ENCODE peak calls at places on chromosomes 16 and 17, in six cellular contexts. One of them, this sample, is unnamed.
A peak's percentile ranks its signal among the peaks of the same experiment; 100 is the strongest.

GRCh38 chr17:40436631-40437030 is 6.6 kb upstream of the IGFBP4 start:
- DNase-seq in T-helper 9 cell: no peak
- DNase-seq in HEK293T: no peak
- DNase-seq in stimulated activated CD4-positive, alpha-beta T cell treated with anti-CD3 and anti-CD28 coated beads, Interleukin-12 subunit alpha, Interleukin-12 subunit beta, amount 100 ng/mL, for 24 hours: no peak
- DNase-seq in stimulated activated CD8-positive, alpha-beta memory T cell treated with anti-CD3 and anti-CD28 coated beads, Interleukin-7, amount 100 ng/mL, for 1 hour: no peak
- DNase-seq in body of pancreas: no peak
- DNase-seq in this sample: no peak

GRCh38 chr16:86566966-86567700 is 504 bp downstream of the FOXC2 start:
- DNase-seq in T-helper 9 cell: no peak
- DNase-seq in HEK293T: peak; percentile 46
- DNase-seq in stimulated activated CD4-positive, alpha-beta T cell treated with anti-CD3 and anti-CD28 coated beads, Interleukin-12 subunit alpha, Interleukin-12 subunit beta, amount 100 ng/mL, for 24 hours: no peak
- DNase-seq in stimulated activated CD8-positive, alpha-beta memory T cell treated with anti-CD3 and anti-CD28 coated beads, Interleukin-7, amount 100 ng/mL, for 1 hour: no peak
- DNase-seq in body of pancreas: no peak
- DNase-seq in this sample: no peak

GRCh38 chr17:63833741-63834373 is 6.4 kb upstream of the FTSJ3 start:
- DNase-seq in T-helper 9 cell: no peak
- DNase-seq in HEK293T: no peak
- DNase-seq in stimulated activated CD4-positive, alpha-beta T cell treated with anti-CD3 and anti-CD28 coated beads, Interleukin-12 subunit alpha, Interleukin-12 subunit beta, amount 100 ng/mL, for 24 hours: no peak
- DNase-seq in stimulated activated CD8-positive, alpha-beta memory T cell treated with anti-CD3 and anti-CD28 coated beads, Interleukin-7, amount 100 ng/mL, for 1 hour: no peak
- DNase-seq in body of pancreas: no peak
- DNase-seq in this sample: no peak

GRCh38 chr17:15663176-15663575 is 20.9 kb downstream of the TRIM16 start:
- DNase-seq in T-helper 9 cell: no peak
- DNase-seq in HEK293T: no peak
- DNase-seq in stimulated activated CD4-positive, alpha-beta T cell treated with anti-CD3 and anti-CD28 coated beads, Interleukin-12 subunit alpha, Interleukin-12 subunit beta, amount 100 ng/mL, for 24 hours: no peak
- DNase-seq in stimulated activated CD8-positive, alpha-beta memory T cell treated with anti-CD3 and anti-CD28 coated beads, Interleukin-7, amount 100 ng/mL, for 1 hour: no peak
- DNase-seq in body of pancreas: no peak
- DNase-seq in this sample: no peak

GRCh38 chr16:1535391-1536291 is 2.2 kb downstream of the TMEM204 start:
- DNase-seq in T-helper 9 cell: no peak
- DNase-seq in HEK293T: no peak
- DNase-seq in stimulated activated CD4-positive, alpha-beta T cell treated with anti-CD3 and anti-CD28 coated beads, Interleukin-12 subunit alpha, Interleukin-12 subunit beta, amount 100 ng/mL, for 24 hours: no peak
- DNase-seq in stimulated activated CD8-positive, alpha-beta memory T cell treated with anti-CD3 and anti-CD28 coated beads, Interleukin-7, amount 100 ng/mL, for 1 hour: no peak
- DNase-seq in body of pancreas: no peak
- DNase-seq in this sample: no peak

GRCh38 chr17:53516643-53517042 is 306.1 kb upstream of the KIF2B start:
- DNase-seq in T-helper 9 cell: no peak
- DNase-seq in HEK293T: no peak
- DNase-seq in stimulated activated CD4-positive, alpha-beta T cell treated with anti-CD3 and anti-CD28 coated beads, Interleukin-12 subunit alpha, Interleukin-12 subunit beta, amount 100 ng/mL, for 24 hours: no peak
- DNase-seq in stimulated activated CD8-positive, alpha-beta memory T cell treated with anti-CD3 and anti-CD28 coated beads, Interleukin-7, amount 100 ng/mL, for 1 hour: no peak
- DNase-seq in body of pancreas: no peak
- DNase-seq in this sample: no peak

GRCh38 chr16:74659041-74659440 is 7.6 kb downstream of the RFWD3 start:
- DNase-seq in T-helper 9 cell: no peak
- DNase-seq in HEK293T: no peak
- DNase-seq in stimulated activated CD4-positive, alpha-beta T cell treated with anti-CD3 and anti-CD28 coated beads, Interleukin-12 subunit alpha, Interleukin-12 subunit beta, amount 100 ng/mL, for 24 hours: no peak
- DNase-seq in stimulated activated CD8-positive, alpha-beta memory T cell treated with anti-CD3 and anti-CD28 coated beads, Interleukin-7, amount 100 ng/mL, for 1 hour: no peak
- DNase-seq in body of pancreas: no peak
- DNase-seq in this sample: no peak

GRCh38 chr16:51937771-51938170 is 609.2 kb downstream of the TOX3 start:
- DNase-seq in T-helper 9 cell: no peak
- DNase-seq in HEK293T: no peak
- DNase-seq in stimulated activated CD4-positive, alpha-beta T cell treated with anti-CD3 and anti-CD28 coated beads, Interleukin-12 subunit alpha, Interleukin-12 subunit beta, amount 100 ng/mL, for 24 hours: no peak
- DNase-seq in stimulated activated CD8-positive, alpha-beta memory T cell treated with anti-CD3 and anti-CD28 coated beads, Interleukin-7, amount 100 ng/mL, for 1 hour: no peak
- DNase-seq in body of pancreas: no peak
- DNase-seq in this sample: no peak

GRCh38 chr17:48907713-48908046 is 527 bp upstream of the UBE2Z start:
- DNase-seq in T-helper 9 cell: no peak
- DNase-seq in HEK293T: no peak
- DNase-seq in stimulated activated CD4-positive, alpha-beta T cell treated with anti-CD3 and anti-CD28 coated beads, Interleukin-12 subunit alpha, Interleukin-12 subunit beta, amount 100 ng/mL, for 24 hours: no peak
- DNase-seq in stimulated activated CD8-positive, alpha-beta memory T cell treated with anti-CD3 and anti-CD28 coated beads, Interleukin-7, amount 100 ng/mL, for 1 hour: no peak
- DNase-seq in body of pancreas: no peak
- DNase-seq in this sample: no peak

GRCh38 chr16:533391-534088 is 6.0 kb downstream of the CAPN15 start:
- DNase-seq in T-helper 9 cell: no peak
- DNase-seq in HEK293T: no peak
- DNase-seq in stimulated activated CD4-positive, alpha-beta T cell treated with anti-CD3 and anti-CD28 coated beads, Interleukin-12 subunit alpha, Interleukin-12 subunit beta, amount 100 ng/mL, for 24 hours: no peak
- DNase-seq in stimulated activated CD8-positive, alpha-beta memory T cell treated with anti-CD3 and anti-CD28 coated beads, Interleukin-7, amount 100 ng/mL, for 1 hour: no peak
- DNase-seq in body of pancreas: peak; percentile 89
- DNase-seq in this sample: no peak

GRCh38 chr17:78789663-78790181 is 7.6 kb upstream of the CYTH1 start:
- DNase-seq in T-helper 9 cell: peak; percentile 44
- DNase-seq in HEK293T: no peak
- DNase-seq in stimulated activated CD4-positive, alpha-beta T cell treated with anti-CD3 and anti-CD28 coated beads, Interleukin-12 subunit alpha, Interleukin-12 subunit beta, amount 100 ng/mL, for 24 hours: no peak
- DNase-seq in stimulated activated CD8-positive, alpha-beta memory T cell treated with anti-CD3 and anti-CD28 coated beads, Interleukin-7, amount 100 ng/mL, for 1 hour: no peak
- DNase-seq in body of pancreas: peak; percentile 89
- DNase-seq in this sample: peak; percentile 24

GRCh38 chr16:76518791-76519190 is 241.6 kb downstream of the CNTNAP4 start:
- DNase-seq in T-helper 9 cell: no peak
- DNase-seq in HEK293T: no peak
- DNase-seq in stimulated activated CD4-positive, alpha-beta T cell treated with anti-CD3 and anti-CD28 coated beads, Interleukin-12 subunit alpha, Interleukin-12 subunit beta, amount 100 ng/mL, for 24 hours: no peak
- DNase-seq in stimulated activated CD8-positive, alpha-beta memory T cell treated with anti-CD3 and anti-CD28 coated beads, Interleukin-7, amount 100 ng/mL, for 1 hour: no peak
- DNase-seq in body of pancreas: no peak
- DNase-seq in this sample: no peak

GRCh38 chr17:38332735-38333134 is 11.0 kb downstream of the GPR179 start:
- DNase-seq in T-helper 9 cell: no peak
- DNase-seq in HEK293T: no peak
- DNase-seq in stimulated activated CD4-positive, alpha-beta T cell treated with anti-CD3 and anti-CD28 coated beads, Interleukin-12 subunit alpha, Interleukin-12 subunit beta, amount 100 ng/mL, for 24 hours: no peak
- DNase-seq in stimulated activated CD8-positive, alpha-beta memory T cell treated with anti-CD3 and anti-CD28 coated beads, Interleukin-7, amount 100 ng/mL, for 1 hour: no peak
- DNase-seq in body of pancreas: no peak
- DNase-seq in this sample: no peak

GRCh38 chr16:58634265-58634802 is 4.7 kb upstream of the CNOT1 start:
- DNase-seq in T-helper 9 cell: no peak
- DNase-seq in HEK293T: no peak
- DNase-seq in stimulated activated CD4-positive, alpha-beta T cell treated with anti-CD3 and anti-CD28 coated beads, Interleukin-12 subunit alpha, Interleukin-12 subunit beta, amount 100 ng/mL, for 24 hours: no peak
- DNase-seq in stimulated activated CD8-positive, alpha-beta memory T cell treated with anti-CD3 and anti-CD28 coated beads, Interleukin-7, amount 100 ng/mL, for 1 hour: no peak
- DNase-seq in body of pancreas: no peak
- DNase-seq in this sample: no peak

GRCh38 chr17:79981090-79981489 is 54.6 kb downstream of the TBC1D16 start:
- DNase-seq in T-helper 9 cell: no peak
- DNase-seq in HEK293T: no peak
- DNase-seq in stimulated activated CD4-positive, alpha-beta T cell treated with anti-CD3 and anti-CD28 coated beads, Interleukin-12 subunit alpha, Interleukin-12 subunit beta, amount 100 ng/mL, for 24 hours: no peak
- DNase-seq in stimulated activated CD8-positive, alpha-beta memory T cell treated with anti-CD3 and anti-CD28 coated beads, Interleukin-7, amount 100 ng/mL, for 1 hour: no peak
- DNase-seq in body of pancreas: no peak
- DNase-seq in this sample: no peak

GRCh38 chr17:41231731-41232130 is 518 bp upstream of the KRTAP9-3 start:
- DNase-seq in T-helper 9 cell: no peak
- DNase-seq in HEK293T: no peak
- DNase-seq in stimulated activated CD4-positive, alpha-beta T cell treated with anti-CD3 and anti-CD28 coated beads, Interleukin-12 subunit alpha, Interleukin-12 subunit beta, amount 100 ng/mL, for 24 hours: no peak
- DNase-seq in stimulated activated CD8-positive, alpha-beta memory T cell treated with anti-CD3 and anti-CD28 coated beads, Interleukin-7, amount 100 ng/mL, for 1 hour: no peak
- DNase-seq in body of pancreas: no peak
- DNase-seq in this sample: no peak

GRCh38 chr17:17381438-17382059 is 78.4 kb downstream of the NT5M start:
- DNase-seq in T-helper 9 cell: no peak
- DNase-seq in HEK293T: no peak
- DNase-seq in stimulated activated CD4-positive, alpha-beta T cell treated with anti-CD3 and anti-CD28 coated beads, Interleukin-12 subunit alpha, Interleukin-12 subunit beta, amount 100 ng/mL, for 24 hours: no peak
- DNase-seq in stimulated activated CD8-positive, alpha-beta memory T cell treated with anti-CD3 and anti-CD28 coated beads, Interleukin-7, amount 100 ng/mL, for 1 hour: no peak
- DNase-seq in body of pancreas: no peak
- DNase-seq in this sample: no peak

GRCh38 chr17:82407255-82407654 is 10.9 kb upstream of the HEXD start:
- DNase-seq in T-helper 9 cell: no peak
- DNase-seq in HEK293T: no peak
- DNase-seq in stimulated activated CD4-positive, alpha-beta T cell treated with anti-CD3 and anti-CD28 coated beads, Interleukin-12 subunit alpha, Interleukin-12 subunit beta, amount 100 ng/mL, for 24 hours: no peak
- DNase-seq in stimulated activated CD8-positive, alpha-beta memory T cell treated with anti-CD3 and anti-CD28 coated beads, Interleukin-7, amount 100 ng/mL, for 1 hour: no peak
- DNase-seq in body of pancreas: no peak
- DNase-seq in this sample: no peak

GRCh38 chr17:7294614-7295153 is at the start of gene YBX2:
- DNase-seq in T-helper 9 cell: peak; percentile 66
- DNase-seq in HEK293T: no peak
- DNase-seq in stimulated activated CD4-positive, alpha-beta T cell treated with anti-CD3 and anti-CD28 coated beads, Interleukin-12 subunit alpha, Interleukin-12 subunit beta, amount 100 ng/mL, for 24 hours: peak; percentile 65
- DNase-seq in stimulated activated CD8-positive, alpha-beta memory T cell treated with anti-CD3 and anti-CD28 coated beads, Interleukin-7, amount 100 ng/mL, for 1 hour: peak; percentile 41
- DNase-seq in body of pancreas: peak; percentile 83
- DNase-seq in this sample: no peak

GRCh38 chr16:8621572-8622314 is at the start of gene METTL22:
- DNase-seq in T-helper 9 cell: peak; percentile 93
- DNase-seq in HEK293T: peak; percentile 99
- DNase-seq in stimulated activated CD4-positive, alpha-beta T cell treated with anti-CD3 and anti-CD28 coated beads, Interleukin-12 subunit alpha, Interleukin-12 subunit beta, amount 100 ng/mL, for 24 hours: peak; percentile 92
- DNase-seq in stimulated activated CD8-positive, alpha-beta memory T cell treated with anti-CD3 and anti-CD28 coated beads, Interleukin-7, amount 100 ng/mL, for 1 hour: peak; percentile 88
- DNase-seq in body of pancreas: peak; percentile 93
- DNase-seq in this sample: peak; percentile 85

GRCh38 chr17:82287849-82288601 is 14.5 kb upstream of the CSNK1D start:
- DNase-seq in T-helper 9 cell: no peak
- DNase-seq in HEK293T: peak; percentile 71
- DNase-seq in stimulated activated CD4-positive, alpha-beta T cell treated with anti-CD3 and anti-CD28 coated beads, Interleukin-12 subunit alpha, Interleukin-12 subunit beta, amount 100 ng/mL, for 24 hours: no peak
- DNase-seq in stimulated activated CD8-positive, alpha-beta memory T cell treated with anti-CD3 and anti-CD28 coated beads, Interleukin-7, amount 100 ng/mL, for 1 hour: no peak
- DNase-seq in body of pancreas: peak; percentile 97
- DNase-seq in this sample: no peak

GRCh38 chr17:74305865-74306654 is 20.0 kb upstream of the KIF19 start:
- DNase-seq in T-helper 9 cell: no peak
- DNase-seq in HEK293T: no peak
- DNase-seq in stimulated activated CD4-positive, alpha-beta T cell treated with anti-CD3 and anti-CD28 coated beads, Interleukin-12 subunit alpha, Interleukin-12 subunit beta, amount 100 ng/mL, for 24 hours: no peak
- DNase-seq in stimulated activated CD8-positive, alpha-beta memory T cell treated with anti-CD3 and anti-CD28 coated beads, Interleukin-7, amount 100 ng/mL, for 1 hour: no peak
- DNase-seq in body of pancreas: no peak
- DNase-seq in this sample: no peak

GRCh38 chr17:61221181-61221580 is 178.5 kb upstream of the TBX2 start:
- DNase-seq in T-helper 9 cell: no peak
- DNase-seq in HEK293T: no peak
- DNase-seq in stimulated activated CD4-positive, alpha-beta T cell treated with anti-CD3 and anti-CD28 coated beads, Interleukin-12 subunit alpha, Interleukin-12 subunit beta, amount 100 ng/mL, for 24 hours: no peak
- DNase-seq in stimulated activated CD8-positive, alpha-beta memory T cell treated with anti-CD3 and anti-CD28 coated beads, Interleukin-7, amount 100 ng/mL, for 1 hour: no peak
- DNase-seq in body of pancreas: no peak
- DNase-seq in this sample: no peak